ENCODE peak calls at places on chromosome 22, in five cellular contexts. E, B, X, A and U are unnamed samples.

GRCh38 chr22:46547179-46547882 is 9.9 kb upstream of the CELSR1 start:
- DNase-seq in A (no peak), E (peak), B (peak), X (no peak), U (no peak)

GRCh38 chr22:25780673-25781072 is 38.7 kb downstream of the MYO18B start:
- DNase-seq in A (no peak), X (no peak), E (peak), B (no peak), U (no peak)

GRCh38 chr22:31637938-31638618 is 23.9 kb downstream of the PISD start:
- DNase-seq in X (no peak), E (peak), A (no peak), B (no peak), U (no peak)

GRCh38 chr22:17086301-17086700 is 1.5 kb downstream of the IL17RA start:
- DNase-seq in A (no peak), B (no peak), X (no peak), E (no peak), U (no peak)

GRCh38 chr22:46043339-46043738 is 66.4 kb upstream of the WNT7B start:
- DNase-seq in B (no peak), X (no peak), A (no peak), E (no peak), U (no peak)

GRCh38 chr22:45240137-45240809 is 421 bp downstream of the KIAA0930 start:
- DNase-seq in E (peak), A (peak), B (no peak), X (no peak), U (no peak)

GRCh38 chr22:41498322-41498721 is 29.4 kb downstream of the ACO2 start:
- DNase-seq in X (no peak), A (no peak), B (no peak), E (no peak), U (no peak)

GRCh38 chr22:42664976-42665831 is 16.0 kb upstream of the CYB5R3 start:
- DNase-seq in B (no peak), X (no peak), A (no peak), E (no peak), U (no peak)

GRCh38 chr22:45896153-45896951 is 80.6 kb downstream of the WNT7B start:
- DNase-seq in B (no peak), X (peak), E (no peak), A (peak), U (no peak)

GRCh38 chr22:42642801-42643631 is 2.6 kb upstream of the ATP5MGL start:
- DNase-seq in B (no peak), A (no peak), E (no peak), X (no peak), U (no peak)

GRCh38 chr22:49235463-49236300 is 592.0 kb downstream of the BRD1 start:
- DNase-seq in A (peak), X (peak), E (no peak), B (no peak), U (no peak)

GRCh38 chr22:33687464-33687863 is 232.8 kb downstream of the LARGE1 start:
- DNase-seq in B (no peak), E (no peak), X (no peak), A (no peak), U (no peak)

GRCh38 chr22:27804683-27805297 is 3.2 kb upstream of the MN1 start:
- DNase-seq in E (peak), A (peak), X (peak), B (peak), U (peak)
- H2AK5ac ChIP-seq in E (peak), A (peak), X (no peak), B (peak), U (peak)

GRCh38 chr22:47841166-47841565 is 1078.7 kb downstream of the TBC1D22A start:
- DNase-seq in X (no peak), A (no peak), B (no peak), E (no peak), U (no peak)

GRCh38 chr22:47836957-47837356 is 1074.5 kb downstream of the TBC1D22A start:
- DNase-seq in X (no peak), E (no peak), B (no peak), A (peak), U (no peak)

GRCh38 chr22:47839586-47840245 is 1077.3 kb downstream of the TBC1D22A start:
- DNase-seq in X (no peak), E (no peak), A (no peak), B (no peak), U (no peak)

GRCh38 chr22:47837703-47838102 is 1075.3 kb downstream of the TBC1D22A start:
- DNase-seq in E (no peak), X (peak), B (no peak), A (peak), U (no peak)

GRCh38 chr22:47835726-47836125 is 1073.3 kb downstream of the TBC1D22A start:
- DNase-seq in B (peak), A (no peak), X (no peak), E (peak), U (no peak)
- H3K9ac ChIP-seq in B (no peak), A (no peak), X (no peak), E (peak), U (no peak)

GRCh38 chr22:30354644-30355043 is 2.0 kb downstream of the SF3A1 start:
- DNase-seq in B (no peak), E (no peak), X (no peak), A (no peak), U (no peak)

GRCh38 chr22:30361916-30362631 is 5.3 kb downstream of the CCDC157 start:
- DNase-seq in A (no peak), B (no peak), X (no peak), E (no peak), U (no peak)

GRCh38 chr22:30351226-30351625 is 5.5 kb downstream of the SF3A1 start:
- DNase-seq in A (no peak), X (no peak), B (no peak), E (no peak), U (no peak)

GRCh38 chr22:30357650-30358215 is 926 bp downstream of the CCDC157 start:
- DNase-seq in X (no peak), B (no peak), E (no peak), A (no peak), U (no peak)

GRCh38 chr22:30356392-30357230 is at the start of the genes CCDC157 and SF3A1:
- DNase-seq in B (peak), A (peak), X (peak), E (peak), U (peak)
- H2AK5ac ChIP-seq in B (peak), A (no peak), X (no peak), E (no peak), U (no peak)

GRCh38 chr22:38713921-38714320 is 8.2 kb downstream of the GTPBP1 start:
- DNase-seq in B (no peak), X (no peak), E (no peak), A (peak), U (no peak)
- H3K9ac ChIP-seq in B (no peak), X (no peak), E (no peak), A (no peak), U (no peak)

GRCh38 chr22:23775779-23776375 is 3.2 kb downstream of the MMP11 start:
- DNase-seq in E (no peak), A (no peak), B (no peak), X (no peak), U (no peak)
- H2AK5ac ChIP-seq in E (peak), A (no peak), B (peak), X (no peak), U (peak)

GRCh38 chr22:36010913-36011312 is 17.7 kb downstream of the RBFOX2 start:
- DNase-seq in A (no peak), B (peak), E (peak), X (no peak), U (no peak)
- H3K9ac ChIP-seq in A (no peak), B (no peak), E (peak), X (no peak), U (no peak)